ENCODE peak calls at places on chromosome 4, in five cellular contexts. K, O, L, I and W are unnamed samples.

GRCh38 chr4:102612824-102613366 is 111.7 kb downstream of the NFKB1 start:
- DNase-seq in K (no peak), O (no peak), L (no peak), I (no peak), W (no peak)

GRCh38 chr4:76931576-76932276 is 17.8 kb upstream of the SEPTIN11 start:
- DNase-seq in K (no peak), O (no peak), L (peak; percentile 56), I (no peak), W (no peak)

GRCh38 chr4:122205687-122206086 is 53.6 kb downstream of the BLTP1 start:
- DNase-seq in K (peak; percentile 5), O (no peak), L (no peak), I (no peak), W (no peak)

GRCh38 chr4:833731-834367 is 7.9 kb upstream of the CPLX1 start:
- DNase-seq in K (no peak), O (no peak), L (no peak), I (no peak), W (no peak)

GRCh38 chr4:3045500-3045850 is 28.9 kb downstream of the HTT-AS start:
- DNase-seq in K (peak; percentile 49), O (no peak), L (no peak), I (no peak), W (no peak)

GRCh38 chr4:70269674-70270073 is 27.3 kb downstream of the CSN3 start:
- DNase-seq in K (no peak), O (no peak), L (peak; percentile 10), I (no peak), W (peak; percentile 57)

GRCh38 chr4:187606581-187606980 is 389.0 kb upstream of the ZFP42 start:
- DNase-seq in K (peak; percentile 46), O (no peak), L (peak; percentile 50), I (peak; percentile 18), W (peak; percentile 77)

GRCh38 chr4:57099363-57099762 is 10.8 kb downstream of the IGFBP7 start:
- DNase-seq in K (no peak), O (no peak), L (peak; percentile 16), I (no peak), W (no peak)

GRCh38 chr4:3257125-3257690 is 8.2 kb downstream of the MSANTD1 start:
- DNase-seq in K (no peak), O (no peak), L (no peak), I (no peak), W (no peak)

GRCh38 chr4:113106076-113106475 is 56.6 kb downstream of the ANK2 start:
- DNase-seq in K (no peak), O (no peak), L (peak; percentile 59), I (peak; percentile 2), W (peak; percentile 63)

GRCh38 chr4:154292589-154292988 is 199.0 kb downstream of the DCHS2 start:
- DNase-seq in K (peak; percentile 16), O (no peak), L (no peak), I (no peak), W (peak; percentile 6)

GRCh38 chr4:8737601-8738279 is 133.9 kb downstream of the HMX1 start:
- DNase-seq in K (no peak), O (no peak), L (no peak), I (no peak), W (no peak)

GRCh38 chr4:170743633-170744032 is 653.9 kb upstream of the AADAT start:
- DNase-seq in K (peak; percentile 1), O (no peak), L (peak; percentile 31), I (no peak), W (no peak)

GRCh38 chr4:3477750-3478430 is 14.8 kb downstream of the DOK7 start:
- DNase-seq in K (no peak), O (no peak), L (no peak), I (no peak), W (no peak)

GRCh38 chr4:89724716-89725115 is 112.2 kb downstream of the SNCA start:
- DNase-seq in K (no peak), O (no peak), L (no peak), I (no peak), W (peak; percentile 47)

GRCh38 chr4:1177274-1178141 is 5.1 kb upstream of the SPON2 start:
- DNase-seq in K (no peak), O (no peak), L (peak; percentile 38), I (no peak), W (no peak)

GRCh38 chr4:38062088-38062893 is 102.1 kb downstream of the PTTG2 start:
- DNase-seq in K (peak; percentile 86), O (no peak), L (peak; percentile 73), I (peak; percentile 41), W (peak; percentile 88)

GRCh38 chr4:112747035-112747434 is 110.1 kb downstream of the LARP7 start:
- DNase-seq in K (no peak), O (no peak), L (peak; percentile 3), I (no peak), W (peak; percentile 83)

GRCh38 chr4:140239311-140239710 is 85.3 kb upstream of the MAML3 start:
- DNase-seq in K (no peak), O (no peak), L (no peak), I (no peak), W (no peak)

GRCh38 chr4:105725623-105726022 is 17.0 kb downstream of the GSTCD start:
- DNase-seq in K (no peak), O (no peak), L (no peak), I (no peak), W (no peak)

GRCh38 chr4:170139764-170140163 is 50.0 kb upstream of the AADAT start:
- DNase-seq in K (no peak), O (no peak), L (no peak), I (no peak), W (no peak)

GRCh38 chr4:25509656-25510055 is 132.6 kb downstream of the ANAPC4 start:
- DNase-seq in K (no peak), O (no peak), L (no peak), I (no peak), W (no peak)

DNA sequence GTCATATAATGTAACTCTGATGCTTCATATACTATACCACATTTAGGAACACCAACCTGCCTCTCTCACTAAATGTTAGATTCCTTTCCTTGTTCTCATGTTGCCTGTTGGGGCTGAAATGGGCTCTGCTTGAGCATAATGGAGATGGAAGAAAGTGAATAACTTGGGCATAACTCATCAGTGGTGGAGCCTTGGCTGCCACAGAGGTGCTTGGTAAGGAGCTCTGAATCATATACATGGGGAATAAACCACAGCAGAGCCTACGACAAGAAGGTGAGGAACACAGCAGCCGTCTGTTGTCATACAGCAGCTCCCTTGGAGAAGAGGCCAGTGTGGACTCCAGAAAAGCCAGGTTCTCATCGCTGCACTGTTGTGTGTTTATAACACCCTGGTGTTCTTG is 84.4 kb downstream of the SPRY1 start:
- DNase-seq in K (no peak), O (no peak), L (no peak), I (no peak), W (no peak)
- TF ChIP-seq JUNB in K (no peak), O (no peak), L (no peak), I (no peak), W (no peak)

DNA sequence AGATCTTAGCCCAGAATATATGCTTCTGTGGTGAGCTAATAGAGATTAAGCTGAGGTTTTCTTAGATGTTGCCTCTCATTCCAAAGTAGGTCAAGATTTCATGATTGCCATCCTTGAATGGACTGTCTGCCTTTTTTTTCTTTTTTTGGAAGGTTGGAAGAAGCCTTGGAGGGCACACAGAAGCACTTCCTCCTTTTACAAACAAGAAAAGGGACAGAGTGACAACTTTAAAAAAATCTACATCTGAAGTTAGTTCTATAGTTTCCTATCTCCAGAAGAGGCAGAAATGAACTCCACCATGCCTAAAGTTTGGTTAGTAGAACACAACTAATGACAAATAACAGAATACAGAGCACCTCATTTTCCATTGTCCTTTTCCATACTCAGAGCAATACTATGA is 122.0 kb downstream of the KIT start:
- DNase-seq in K (no peak), O (no peak), L (no peak), I (no peak), W (no peak)
- TF ChIP-seq JUNB in K (no peak), O (no peak), L (no peak), I (no peak), W (no peak)

GRCh38 chr4:145339075-145339725 is 142.5 kb upstream of the SMAD1 start:
- DNase-seq in K (no peak), O (no peak), L (no peak), I (no peak), W (no peak)

GRCh38 chr4:145345401-145345800 is 136.3 kb upstream of the SMAD1 start:
- DNase-seq in K (no peak), O (no peak), L (no peak), I (no peak), W (no peak)

GRCh38 chr4:145341381-145341780 is 140.3 kb upstream of the SMAD1 start:
- DNase-seq in K (no peak), O (no peak), L (no peak), I (no peak), W (no peak)

GRCh38 chr4:145346081-145346480 is 135.6 kb upstream of the SMAD1 start:
- DNase-seq in K (no peak), O (no peak), L (no peak), I (no peak), W (no peak)

DNA sequence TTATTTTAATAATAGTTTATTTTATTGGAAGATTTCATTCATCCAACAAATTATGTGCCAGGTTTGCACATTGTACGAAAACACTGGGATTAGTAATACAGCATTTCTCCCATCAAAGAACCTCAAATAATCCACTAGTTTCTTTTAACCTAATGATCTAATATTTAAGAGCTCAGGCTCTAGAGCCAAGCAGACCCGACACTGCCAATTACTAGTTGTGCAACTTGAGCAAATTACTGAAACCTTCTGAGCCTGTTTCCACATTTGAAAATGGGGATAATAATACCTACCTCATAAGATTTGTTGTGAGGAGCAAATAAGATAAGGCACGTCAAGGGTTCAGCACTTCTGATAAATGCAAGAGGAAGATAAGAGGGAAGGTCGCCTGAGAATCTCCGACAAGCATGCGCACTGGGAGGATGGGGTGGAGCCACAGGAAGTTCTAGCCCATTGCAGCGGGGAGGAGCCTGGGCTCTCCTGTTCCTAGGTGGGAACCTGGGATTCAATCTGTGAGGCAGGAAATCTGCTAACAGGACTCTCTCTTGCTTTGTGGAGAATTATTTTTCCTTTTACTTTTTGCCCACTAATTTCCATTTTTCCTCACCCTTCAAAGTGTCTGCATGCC is 141.5 kb upstream of the SMAD1 start:
- DNase-seq in K (peak; percentile 38), O (no peak), L (no peak), I (no peak), W (peak; percentile 56)
- TF ChIP-seq JUNB in K (no peak), O (no peak), L (no peak), I (no peak), W (no peak)

DNA sequence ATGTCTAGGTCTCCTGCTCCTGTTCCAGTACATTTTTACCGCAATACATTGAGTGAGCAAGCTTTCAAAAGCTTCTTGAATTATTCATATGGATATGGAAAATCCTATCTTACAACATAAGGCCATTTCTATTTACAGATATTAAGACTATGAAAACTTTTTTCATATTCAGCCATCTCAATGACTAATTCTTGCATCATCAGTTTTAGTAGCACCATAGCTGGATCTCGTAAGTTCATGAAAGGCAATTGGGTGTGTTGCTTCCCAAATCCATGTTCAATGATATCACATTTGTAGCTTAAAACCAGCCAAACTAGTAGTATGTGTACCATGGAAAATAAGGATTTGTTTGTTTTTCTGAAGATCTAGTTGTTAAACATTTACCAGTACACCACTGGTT is 118.3 kb upstream of the GABRA2 start:
- DNase-seq in K (no peak), O (no peak), L (no peak), I (no peak), W (no peak)
- TF ChIP-seq JUNB in K (no peak), O (no peak), L (no peak), I (no peak), W (no peak)